ENCODE peak calls at places on chromosomes 7 and 10, in four cellular contexts. G is A549, O is H1, F is K562. H is an unnamed sample.

GRCh38 chr10:80924063-80924952 is 386.6 kb downstream of the SH2D4B start:
- DNase-seq in G (peak), O (peak), F (peak), H (peak)

GRCh38 chr10:27743736-27744477 is 1.7 kb downstream of the MKX start:
- DNase-seq in G (no peak), O (peak), F (no peak), H (no peak)

GRCh38 chr7:107029061-107029763 is 15.3 kb upstream of the PRKAR2B start:
- DNase-seq in G (no peak), O (no peak), F (peak), H (no peak)

GRCh38 chr10:86959737-86960002 is 1.3 kb downstream of the SNCG start:
- DNase-seq in G (no peak), O (no peak), F (no peak), H (no peak)

GRCh38 chr7:79453558-79454324 is at the start of gene MAGI2:
- DNase-seq in G (no peak), O (peak), F (no peak), H (peak)

GRCh38 chr10:43140414-43140813 is 2.2 kb downstream of the CSGALNACT2 start:
- DNase-seq in G (peak), O (no peak), F (no peak), H (peak)

GRCh38 chr10:43156590-43157340 is 18.5 kb downstream of the CSGALNACT2 start:
- DNase-seq in G (no peak), O (no peak), F (no peak), H (no peak)

GRCh38 chr7:753190-753589 is 26.1 kb upstream of the PRKAR1B start:
- DNase-seq in G (no peak), O (no peak), F (no peak), H (no peak)

GRCh38 chr7:12731775-12732174 is 44.3 kb downstream of the ARL4A start:
- DNase-seq in G (no peak), O (no peak), F (peak), H (no peak)

GRCh38 chr7:67593807-67594206 is 597.2 kb downstream of the TYW1 start:
- DNase-seq in G (no peak), O (no peak), F (no peak), H (no peak)

GRCh38 chr10:76085773-76086570 is 654.5 kb downstream of the LRMDA start:
- DNase-seq in G (no peak), O (no peak), F (no peak), H (no peak)
- TF ChIP-seq RNF2 in G (no peak), O (no peak), F (no peak), H (no peak)

GRCh38 chr7:23467281-23467680 is 3.0 kb downstream of the IGF2BP3 start:
- DNase-seq in G (no peak), O (peak), F (peak), H (no peak)

GRCh38 chr7:23467731-23468720 is 2.3 kb downstream of the IGF2BP3 start:
- DNase-seq in G (no peak), O (peak), F (peak), H (peak)

GRCh38 chr7:23458044-23458443 is 12.2 kb downstream of the IGF2BP3 start:
- DNase-seq in G (no peak), O (no peak), F (no peak), H (no peak)

GRCh38 chr7:23468721-23469149 is 1.6 kb downstream of the IGF2BP3 start:
- DNase-seq in G (no peak), O (no peak), F (peak), H (no peak)

GRCh38 chr7:23462846-23463245 is 7.4 kb downstream of the IGF2BP3 start:
- DNase-seq in G (no peak), O (peak), F (no peak), H (no peak)
- TF ChIP-seq RNF2 in G (no peak), O (no peak), F (no peak), H (no peak)

GRCh38 chr7:41148521-41148951 is 554.4 kb downstream of the INHBA start:
- DNase-seq in G (no peak), O (no peak), F (no peak), H (no peak)
- TF ChIP-seq RNF2 in G (no peak), O (no peak), F (no peak), H (no peak)

GRCh38 chr10:3433988-3434387 is 261.4 kb upstream of the PITRM1 start:
- DNase-seq in G (no peak), O (no peak), F (no peak), H (no peak)
- TF ChIP-seq RNF2 in G (no peak), O (no peak), F (no peak), H (no peak)

DNA sequence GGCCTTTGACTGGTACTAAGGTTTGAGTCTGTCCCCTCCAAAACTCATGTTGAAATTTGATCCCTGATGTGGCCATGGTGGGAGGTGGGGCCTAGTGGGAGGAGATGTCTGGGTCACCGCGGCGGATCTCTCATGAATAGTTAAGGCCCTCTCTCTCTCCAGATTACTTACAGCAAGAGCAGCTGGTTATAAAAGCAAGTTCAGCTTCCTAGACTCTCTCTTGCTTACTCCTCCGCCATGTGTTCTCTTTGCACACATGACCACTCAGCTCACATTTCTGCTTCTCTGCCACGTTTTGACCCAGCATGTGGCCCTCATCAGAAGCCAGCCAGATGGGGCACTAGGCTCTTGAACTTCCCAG is 29.9 kb upstream of the ZMIZ1 start:
- DNase-seq in G (no peak), O (no peak), F (peak), H (no peak)
- TF ChIP-seq RNF2 in G (no peak), O (no peak), F (no peak), H (no peak)